ENCODE peak calls at places on chromosomes 16 and 17, in five cellular contexts. A is iPS DF 6.9, D is heart right ventricle, U is tibial nerve, L is psoas muscle. Z is an unnamed sample. For H3K4me1, the result is how much of the 10 kb centered on the place peaks cover.

GRCh38 chr16:2964416-2965223 is 545 bp downstream of the KREMEN2 start:
- DNase-seq in A (no peak), D (no peak), U (no peak), L (no peak), Z (peak)

GRCh38 chr17:71423871-71424546 is 696.8 kb upstream of the SOX9 start:
- DNase-seq in A (peak), D (no peak), U (no peak), L (no peak), Z (no peak)

GRCh38 chr16:55406651-55407050 is 72.3 kb upstream of the MMP2 start:
- DNase-seq in A (no peak), D (no peak), U (no peak), L (no peak), Z (no peak)

GRCh38 chr16:3509470-3509928 is 8.7 kb downstream of the CLUAP1 start:
- DNase-seq in A (no peak), D (no peak), U (no peak), L (no peak), Z (no peak)

GRCh38 chr16:88347656-88348376 is 34.9 kb upstream of the ZNF469 start:
- DNase-seq in A (no peak), D (no peak), U (no peak), L (peak), Z (no peak)

GRCh38 chr17:57121308-57122042 is 36.4 kb downstream of the AKAP1 start:
- DNase-seq in A (no peak), D (no peak), U (no peak), L (no peak), Z (peak)

GRCh38 chr16:65956100-65956499 is 410.4 kb upstream of the CDH5 start:
- DNase-seq in A (no peak), D (no peak), U (no peak), L (no peak), Z (no peak)

GRCh38 chr17:67248291-67248690 is 3.3 kb upstream of the HELZ start:
- DNase-seq in A (no peak), D (no peak), U (no peak), L (no peak), Z (no peak)

GRCh38 chr17:49327835-49328784 is 33.9 kb downstream of the ZNF652 start:
- DNase-seq in A (no peak), D (no peak), U (no peak), L (no peak), Z (no peak)

GRCh38 chr17:64385187-64386083 is 5.2 kb downstream of the PECAM1 start:
- DNase-seq in A (no peak), D (peak), U (peak), L (peak), Z (no peak)

GRCh38 chr16:55765161-55765560 is 67.7 kb downstream of the CES1 start:
- DNase-seq in A (no peak), D (no peak), U (no peak), L (no peak), Z (no peak)

GRCh38 chr17:41664172-41664457 is 24.6 kb upstream of the EIF1 start:
- DNase-seq in A (no peak), D (no peak), U (no peak), L (no peak), Z (no peak)
- H3K4me1 ChIP-seq in A (under half), D (under half), U (under half), L (under half), Z (under half)

DNA sequence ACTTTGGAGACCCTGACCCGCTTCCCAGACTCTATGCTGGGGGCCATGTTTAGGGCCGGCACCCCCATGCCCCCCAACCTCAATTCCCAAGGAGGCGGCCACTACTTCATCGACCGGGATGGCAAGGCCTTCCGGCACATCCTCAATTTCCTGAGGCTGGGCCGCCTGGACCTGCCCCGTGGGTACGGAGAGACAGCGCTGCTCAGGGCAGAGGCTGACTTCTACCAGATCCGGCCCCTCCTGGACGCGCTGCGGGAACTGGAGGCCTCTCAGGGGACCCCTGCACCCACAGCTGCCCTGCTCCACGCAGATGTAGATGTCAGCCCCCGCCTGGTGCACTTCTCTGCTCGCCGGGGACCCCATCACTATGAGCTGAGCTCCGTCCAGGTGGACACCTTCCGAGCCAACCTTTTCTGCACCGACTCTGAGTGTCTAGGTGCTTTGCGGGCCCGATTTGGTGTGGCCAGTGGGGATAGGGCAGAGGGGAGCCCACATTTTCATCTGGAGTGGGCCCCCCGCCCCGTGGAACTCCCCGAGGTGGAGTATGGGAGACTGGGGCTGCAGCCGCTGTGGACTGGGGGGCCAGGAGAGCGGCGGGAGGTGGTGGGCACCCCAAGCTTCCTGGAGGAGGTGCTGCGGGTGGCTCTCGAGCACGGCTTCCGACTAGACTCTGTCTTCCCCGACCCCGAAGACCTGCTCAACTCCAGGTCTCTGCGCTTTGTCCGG is 1.1 kb downstream of the KCTD11 start:
- DNase-seq in A (no peak), D (peak), U (no peak), L (no peak), Z (no peak)
- H3K4me1 ChIP-seq in A (under half), D (under half), U (under half), L (under half), Z (under half)

DNA sequence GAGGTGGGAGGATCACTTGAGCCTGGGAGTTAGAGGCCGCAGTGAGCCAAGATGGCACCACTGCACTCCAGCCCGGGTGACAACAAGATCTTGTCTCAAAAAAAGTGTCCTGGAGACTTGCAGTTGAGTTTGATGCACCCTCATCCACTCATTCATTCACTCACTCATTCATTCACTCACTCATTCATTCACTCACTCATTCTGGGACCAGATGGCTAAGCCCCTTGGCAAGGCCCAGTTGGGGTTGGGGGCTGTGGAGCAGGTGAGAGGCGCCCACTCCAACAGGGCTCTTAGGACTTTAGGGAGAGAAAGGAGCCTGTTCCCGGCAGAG is 1.1 kb upstream of the AATK start:
- DNase-seq in A (no peak), D (no peak), U (no peak), L (no peak), Z (no peak)
- H3K4me1 ChIP-seq in A (under half), D (under half), U (under half), L (under half), Z (under half)

GRCh38 chr17:68592667-68593330 is 8.4 kb downstream of the FAM20A start:
- DNase-seq in A (no peak), D (no peak), U (no peak), L (peak), Z (no peak)

GRCh38 chr17:68594552-68594951 is 6.6 kb downstream of the FAM20A start:
- DNase-seq in A (no peak), D (no peak), U (no peak), L (no peak), Z (no peak)

GRCh38 chr17:68591583-68591982 is 9.6 kb downstream of the FAM20A start:
- DNase-seq in A (no peak), D (peak), U (no peak), L (peak), Z (no peak)

GRCh38 chr17:68593331-68593710 is 7.8 kb downstream of the FAM20A start:
- DNase-seq in A (no peak), D (no peak), U (no peak), L (no peak), Z (no peak)

GRCh38 chr17:68592004-68592403 is 9.2 kb downstream of the FAM20A start:
- DNase-seq in A (no peak), D (no peak), U (no peak), L (no peak), Z (no peak)
- H3K4me1 ChIP-seq in A (under half), D (half or more), U (under half), L (under half), Z (under half)

DNA sequence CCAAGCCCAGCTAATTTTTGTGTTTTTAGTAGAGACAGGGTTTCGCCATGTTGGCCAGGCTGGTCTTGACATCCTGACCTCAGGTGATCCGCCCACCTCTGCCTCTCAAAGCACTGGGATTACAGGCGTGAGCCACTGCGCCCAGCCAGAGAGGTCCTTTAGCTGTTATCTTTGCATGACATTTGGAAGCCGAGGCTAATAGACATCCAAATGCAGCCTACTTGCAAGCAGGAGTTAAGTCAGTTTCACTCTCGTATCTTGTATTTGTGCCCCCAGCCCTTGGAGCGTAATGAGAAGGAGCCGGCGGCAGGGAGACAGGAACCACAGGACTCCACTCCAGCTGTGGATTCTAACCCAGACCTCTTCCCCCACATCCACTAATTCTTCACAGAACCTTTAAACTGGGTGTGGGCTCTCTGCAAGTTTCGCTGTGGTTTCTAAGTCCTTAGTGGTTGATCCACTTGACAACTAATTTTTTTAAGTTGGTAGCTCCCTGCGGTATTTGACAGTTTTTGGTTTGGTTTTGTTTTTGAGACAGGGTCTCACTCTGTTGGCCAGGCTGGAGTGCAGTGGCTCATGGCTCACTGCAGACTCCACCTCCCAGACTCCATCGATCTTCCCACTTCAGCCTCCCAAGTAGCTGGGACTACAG is 3.1 kb upstream of the CYTH1 start:
- DNase-seq in A (no peak), D (no peak), U (no peak), L (no peak), Z (no peak)
- H3K4me1 ChIP-seq in A (under half), D (under half), U (under half), L (under half), Z (under half)

GRCh38 chr17:39166437-39167335 is 725 bp upstream of the ARL5C start:
- DNase-seq in A (no peak), D (no peak), U (no peak), L (no peak), Z (no peak)
- H3K4me1 ChIP-seq in A (under half), D (under half), U (under half), L (under half), Z (under half)

GRCh38 chr17:17079761-17080160 is 37.5 kb downstream of the MPRIP start:
- DNase-seq in A (no peak), D (peak), U (peak), L (peak), Z (no peak)

GRCh38 chr17:17079336-17079735 is 37.1 kb downstream of the MPRIP start:
- DNase-seq in A (no peak), D (no peak), U (no peak), L (no peak), Z (no peak)

GRCh38 chr17:17078832-17079231 is 36.6 kb downstream of the MPRIP start:
- DNase-seq in A (no peak), D (no peak), U (no peak), L (no peak), Z (no peak)

GRCh38 chr17:17077101-17077500 is 34.8 kb downstream of the MPRIP start:
- DNase-seq in A (no peak), D (no peak), U (no peak), L (no peak), Z (no peak)

GRCh38 chr17:17077861-17078732 is 35.8 kb downstream of the MPRIP start:
- DNase-seq in A (no peak), D (no peak), U (no peak), L (no peak), Z (peak)
- H3K4me1 ChIP-seq in A (under half), D (half or more), U (half or more), L (half or more), Z (under half)

GRCh38 chr17:1736348-1737281 is 6.1 kb upstream of the SERPINF2 start:
- DNase-seq in A (no peak), D (peak), U (no peak), L (peak), Z (peak)
- H3K4me1 ChIP-seq in A (under half), D (under half), U (under half), L (under half), Z (under half)

DNA sequence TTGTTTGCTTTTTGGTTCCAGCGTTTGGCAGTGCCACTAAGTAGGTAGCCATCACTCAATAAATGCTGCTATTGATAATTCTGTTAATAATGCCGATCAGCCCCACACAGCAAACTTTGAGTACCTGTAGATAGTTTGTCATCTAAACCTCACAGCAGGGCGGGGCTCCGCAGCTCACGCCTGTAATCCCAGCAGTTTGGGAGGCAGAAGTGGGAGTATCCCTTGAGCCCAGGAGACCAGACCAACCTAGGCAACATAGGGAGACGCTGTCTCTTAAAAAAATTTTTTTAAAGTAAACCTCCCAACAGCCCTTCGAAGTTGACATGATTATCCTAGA is 1.6 kb downstream of the BFAR start:
- DNase-seq in A (no peak), D (no peak), U (no peak), L (no peak), Z (no peak)
- H3K4me1 ChIP-seq in A (under half), D (under half), U (under half), L (under half), Z (under half)

DNA sequence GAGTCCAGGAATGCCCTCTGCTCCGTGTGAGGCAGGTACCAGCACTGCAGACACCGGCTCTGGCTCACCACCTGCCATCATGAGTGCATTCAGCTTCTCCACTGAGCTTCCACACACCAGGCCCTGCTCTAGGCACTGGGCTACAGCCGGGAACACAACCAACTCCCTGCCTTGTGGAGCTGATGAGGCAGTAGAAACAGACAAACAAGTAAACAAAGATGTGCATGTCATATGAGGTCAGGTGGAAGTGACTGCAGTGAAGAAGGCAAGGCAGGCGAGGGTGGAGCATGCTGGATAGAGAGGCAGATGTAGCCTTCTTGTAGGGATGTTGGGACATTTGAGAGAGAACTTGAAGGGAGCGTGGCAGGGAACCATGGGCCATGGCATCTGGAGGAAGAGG is 5.0 kb downstream of the NLRC5 start:
- DNase-seq in A (no peak), D (no peak), U (no peak), L (no peak), Z (no peak)
- H3K4me1 ChIP-seq in A (under half), D (half or more), U (under half), L (under half), Z (under half)

Z was measured in Caco-2.